ENCODE peak calls at places on chromosome 11, in nine cellular contexts. S is heart right ventricle; A is NCI-H1105 treated with DMSO at 0.1 percent for 48 hours; K is MV-4-11; R is GM12878; V is stimulated activated naive CD8-positive, alpha-beta T cell treated with anti-CD3 and anti-CD28 coated beads, Interleukin-15, amount 100 ng/mL, for 72 hours; O is choroid plexus epithelial cell; P is BJ; I is activated effector memory CD4-positive, alpha-beta T cell treated with anti-CD3 and anti-CD28 coated beads, Interleukin-2, amount 50 U/mL, for 16 hours. C is an unnamed sample.

GRCh38 chr11:434496-434895 is 7.3 kb downstream of the ANO9 start:
- DNase-seq in S (no peak), A (no peak), K (no peak), R (no peak), V (no peak), O (no peak), P (no peak), I (no peak), C (no peak)

GRCh38 chr11:911031-911889 is 650 bp upstream of the CHID1 start:
- DNase-seq in S (peak; percentile 58), A (peak; percentile 29), K (peak; percentile 47), R (no peak), V (peak; percentile 61), O (peak; percentile 88), P (no peak), I (peak; percentile 80), C (peak; percentile 58)

GRCh38 chr11:46902694-46903093 is 15.7 kb downstream of the LRP4 start:
- DNase-seq in S (no peak), A (no peak), K (no peak), R (no peak), V (no peak), O (no peak), P (no peak), I (no peak), C (no peak)

GRCh38 chr11:63845305-63845704 is 6.4 kb downstream of the MARK2 start:
- DNase-seq in S (no peak), A (no peak), K (no peak), R (no peak), V (no peak), O (peak; percentile 87), P (peak; percentile 18), I (no peak), C (peak; percentile 72)

GRCh38 chr11:67262731-67263675 is 3.3 kb upstream of the GRK2 start:
- DNase-seq in S (peak; percentile 83), A (peak; percentile 69), K (peak; percentile 91), R (no peak), V (peak; percentile 78), O (peak; percentile 80), P (no peak), I (peak; percentile 92), C (peak; percentile 77)

GRCh38 chr11:112222303-112222702 is 3.9 kb upstream of the PTS start:
- DNase-seq in S (no peak), A (no peak), K (peak; percentile 69), R (no peak), V (no peak), O (no peak), P (no peak), I (no peak), C (no peak)

GRCh38 chr11:123144707-123145106 is 50.3 kb downstream of the CLMP start:
- DNase-seq in S (no peak), A (no peak), K (no peak), R (no peak), V (no peak), O (no peak), P (no peak), I (no peak), C (no peak)

GRCh38 chr11:93908689-93909088 is 58.3 kb upstream of the VSTM5 start:
- DNase-seq in S (no peak), A (no peak), K (no peak), R (no peak), V (no peak), O (peak; percentile 89), P (peak; percentile 45), I (no peak), C (peak; percentile 47)

GRCh38 chr11:65827774-65828156 is 6.0 kb upstream of the SNX32 start:
- DNase-seq in S (no peak), A (no peak), K (peak; percentile 80), R (no peak), V (no peak), O (no peak), P (no peak), I (no peak), C (no peak)

GRCh38 chr11:119671048-119671447 is 58.0 kb downstream of the NECTIN1 start:
- DNase-seq in S (peak; percentile 85), A (peak; percentile 92), K (peak; percentile 64), R (no peak), V (no peak), O (peak; percentile 93), P (peak; percentile 1), I (no peak), C (peak; percentile 92)

GRCh38 chr11:1125803-1126202 is 31.9 kb upstream of the MUC5AC start:
- DNase-seq in S (no peak), A (no peak), K (no peak), R (no peak), V (peak; percentile 29), O (no peak), P (no peak), I (no peak), C (no peak)

GRCh38 chr11:118080296-118080695 is 3.4 kb downstream of the TMPRSS4 start:
- DNase-seq in S (no peak), A (no peak), K (no peak), R (no peak), V (no peak), O (no peak), P (no peak), I (no peak), C (no peak)

GRCh38 chr11:10838083-10838482 is 19.8 kb downstream of the ZBED5 start:
- DNase-seq in S (no peak), A (no peak), K (no peak), R (no peak), V (no peak), O (no peak), P (no peak), I (no peak), C (peak; percentile 47)

GRCh38 chr11:47906066-47906465 is 57.9 kb upstream of the NUP160 start:
- DNase-seq in S (no peak), A (no peak), K (no peak), R (no peak), V (no peak), O (no peak), P (no peak), I (no peak), C (no peak)

GRCh38 chr11:68998390-68998911 is 14.6 kb downstream of the MRGPRF start:
- DNase-seq in S (no peak), A (peak; percentile 94), K (no peak), R (no peak), V (no peak), O (peak; percentile 39), P (no peak), I (peak; percentile 55), C (peak; percentile 72)

GRCh38 chr11:18650859-18651557 is 16.9 kb upstream of the SPTY2D1 start:
- DNase-seq in S (no peak), A (peak; percentile 5), K (peak; percentile 92), R (peak; percentile 20), V (peak; percentile 46), O (peak; percentile 81), P (no peak), I (peak; percentile 67), C (peak; percentile 80)

GRCh38 chr11:65425105-65425970 is 2.7 kb downstream of the NEAT1 start:
- DNase-seq in S (no peak), A (no peak), K (peak; percentile 85), R (no peak), V (peak; percentile 92), O (peak; percentile 85), P (no peak), I (peak; percentile 92), C (peak; percentile 73)

GRCh38 chr11:79229047-79229446 is 211.8 kb downstream of the TENM4 start:
- DNase-seq in S (no peak), A (no peak), K (no peak), R (no peak), V (no peak), O (no peak), P (no peak), I (no peak), C (no peak)

GRCh38 chr11:66886671-66887221 is 29.9 kb downstream of the LRFN4 start:
- DNase-seq in S (peak; percentile 51), A (no peak), K (no peak), R (no peak), V (no peak), O (peak; percentile 99), P (no peak), I (no peak), C (no peak)

GRCh38 chr11:75428301-75428724 is 4.7 kb downstream of the KLHL35 start:
- DNase-seq in S (peak; percentile 84), A (no peak), K (peak; percentile 81), R (no peak), V (peak; percentile 83), O (peak; percentile 96), P (no peak), I (peak; percentile 89), C (peak; percentile 92)

GRCh38 chr11:112579282-112579681 is 318.6 kb upstream of the PLET1 start:
- DNase-seq in S (no peak), A (no peak), K (no peak), R (no peak), V (no peak), O (no peak), P (no peak), I (no peak), C (no peak)

GRCh38 chr11:130601141-130601540 is 152.7 kb downstream of the ADAMTS15 start:
- DNase-seq in S (peak; percentile 79), A (no peak), K (peak; percentile 77), R (no peak), V (no peak), O (peak; percentile 93), P (no peak), I (no peak), C (peak; percentile 86)

GRCh38 chr11:10302744-10303557 is 1.9 kb upstream of the ADM start:
- DNase-seq in S (peak; percentile 87), A (peak; percentile 62), K (peak; percentile 37), R (no peak), V (peak; percentile 62), O (peak; percentile 78), P (no peak), I (peak; percentile 89), C (peak; percentile 83)

GRCh38 chr11:6610591-6610990 is 1.4 kb downstream of the TAF10 start:
- DNase-seq in S (no peak), A (no peak), K (no peak), R (no peak), V (peak; percentile 11), O (no peak), P (no peak), I (peak; percentile 63), C (no peak)

GRCh38 chr11:20002312-20003216 is 157.7 kb downstream of the DBX1 start:
- DNase-seq in S (no peak), A (no peak), K (no peak), R (no peak), V (no peak), O (no peak), P (no peak), I (no peak), C (no peak)

GRCh38 chr11:16780698-16781550 is 42.5 kb downstream of the C11orf58 start:
- DNase-seq in S (no peak), A (no peak), K (no peak), R (no peak), V (no peak), O (no peak), P (no peak), I (no peak), C (no peak)

GRCh38 chr11:129023968-129024676 is 81.5 kb upstream of the TP53AIP1 start:
- DNase-seq in S (no peak), A (no peak), K (no peak), R (no peak), V (no peak), O (peak; percentile 61), P (no peak), I (peak; percentile 63), C (no peak)

GRCh38 chr11:133595998-133596590 is 63.8 kb upstream of the OPCML start:
- DNase-seq in S (no peak), A (no peak), K (no peak), R (no peak), V (no peak), O (no peak), P (no peak), I (no peak), C (no peak)

GRCh38 chr11:129460714-129461113 is 85.1 kb downstream of the BARX2 start:
- DNase-seq in S (no peak), A (peak; percentile 81), K (no peak), R (no peak), V (no peak), O (no peak), P (no peak), I (no peak), C (no peak)

C was measured in fibroblast of villous mesenchyme.